ENCODE peak calls at places on chromosomes 1 and 21, in six cellular contexts. L is GM23248, F is KG1, D is fibroblast of the aortic adventitia, Z is amygdala, V is cardiac fibroblast. A is an unnamed sample.

GRCh38 chr1:206136241-206136640 is 19.1 kb upstream of the AVPR1B start:
- DNase-seq in D (no peak), Z (no peak), F (no peak), V (no peak), L (no peak), A (no peak)

GRCh38 chr1:234725177-234726132 is 115.5 kb upstream of the IRF2BP2 start:
- DNase-seq in Z (peak), F (peak), V (peak), L (peak), D (peak), A (no peak)

GRCh38 chr1:203628185-203628996 is 1.8 kb downstream of the ATP2B4 start:
- DNase-seq in L (peak), F (no peak), V (peak), D (peak), Z (peak), A (no peak)

GRCh38 chr1:45854724-45855123 is 51.3 kb downstream of the MAST2 start:
- DNase-seq in L (no peak), F (no peak), Z (no peak), D (no peak), V (no peak), A (no peak)

GRCh38 chr1:91173379-91173890 is 151.6 kb upstream of the ZNF644 start:
- DNase-seq in D (peak), Z (no peak), F (no peak), V (peak), L (no peak), A (no peak)

GRCh38 chr1:182809414-182809957 is 19.9 kb downstream of the NPL start:
- DNase-seq in Z (no peak), V (no peak), F (no peak), D (no peak), L (peak), A (no peak)

GRCh38 chr1:93177991-93178390 is 2.2 kb downstream of the TMED5 start:
- DNase-seq in V (peak), L (peak), F (no peak), Z (no peak), D (peak), A (no peak)

GRCh38 chr1:163395767-163396166 is 74.0 kb downstream of the NUF2 start:
- DNase-seq in L (no peak), F (no peak), V (no peak), D (no peak), Z (no peak), A (no peak)

GRCh38 chr21:37695111-37695510 is 221.1 kb downstream of the KCNJ6 start:
- DNase-seq in F (no peak), D (no peak), L (no peak), Z (no peak), V (no peak), A (no peak)

GRCh38 chr1:94246692-94247145 is 9.3 kb upstream of the ARHGAP29 start:
- DNase-seq in L (no peak), Z (no peak), F (no peak), D (no peak), V (peak), A (no peak)

GRCh38 chr1:204150702-204151561 is 912 bp downstream of the ETNK2 start:
- DNase-seq in D (no peak), V (no peak), Z (no peak), L (peak), F (no peak), A (no peak)

GRCh38 chr1:95730986-95731385 is 497.0 kb downstream of the RWDD3 start:
- DNase-seq in L (no peak), F (no peak), D (peak), V (no peak), Z (no peak), A (no peak)

GRCh38 chr1:155177192-155177917 is 3.7 kb downstream of the TRIM46 start:
- DNase-seq in D (no peak), Z (no peak), F (no peak), L (no peak), V (no peak), A (peak)

GRCh38 chr1:6347641-6348487 is 45.7 kb downstream of the ACOT7 start:
- DNase-seq in L (peak), F (peak), Z (no peak), V (peak), D (peak), A (peak)

GRCh38 chr1:63691672-63692425 is 82.0 kb upstream of the ROR1 start:
- DNase-seq in Z (peak), V (peak), L (peak), F (peak), D (peak), A (peak)

GRCh38 chr1:229514578-229515275 is 6.6 kb upstream of the NUP133 start:
- DNase-seq in Z (peak), D (peak), L (peak), F (peak), V (peak), A (peak)

GRCh38 chr1:159752135-159752580 is 28.6 kb upstream of the DUSP23 start:
- DNase-seq in D (peak), L (peak), F (no peak), V (peak), Z (no peak), A (no peak)

GRCh38 chr1:51572365-51572764 is 44.5 kb upstream of the OSBPL9 start:
- DNase-seq in L (no peak), Z (no peak), F (no peak), V (no peak), D (no peak), A (no peak)

A was measured in GM13977.